ENCODE peak calls at places on chromosomes 6 and 20, in four cellular contexts. H is HTR-8/SVneo, U is NCI-H1092 treated with DMSO at 0.1 percent for 48 hours, L is heart right ventricle. F is an unnamed sample.
A peak's percentile ranks its signal among the peaks of the same experiment; 100 is the strongest.

GRCh38 chr6:129597023-129597713 is 112.8 kb downstream of the ARHGAP18 start:
- DNase-seq in U (no peak), H (no peak), L (no peak), F (no peak)

GRCh38 chr6:122825180-122825579 is 36.1 kb downstream of the SMPDL3A start:
- DNase-seq in U (no peak), L (no peak), H (no peak), F (no peak)

GRCh38 chr20:44610313-44610965 is 28.1 kb downstream of the PKIG start:
- DNase-seq in U (no peak), L (no peak), H (no peak), F (peak; percentile 68)

GRCh38 chr6:71602385-71602949 is 283.9 kb upstream of the RIMS1 start:
- DNase-seq in L (no peak), H (peak; percentile 7), U (no peak), F (no peak)

GRCh38 chr20:38001981-38002380 is 31.3 kb downstream of the TTI1 start:
- DNase-seq in L (no peak), U (no peak), H (no peak), F (no peak)

GRCh38 chr20:1333462-1334369 is 4.8 kb upstream of the SDCBP2 start:
- DNase-seq in U (no peak), H (no peak), L (no peak), F (peak; percentile 81)

GRCh38 chr20:21701171-21701876 is 4.1 kb upstream of the PAX1 start:
- DNase-seq in L (no peak), U (no peak), H (no peak), F (no peak)

GRCh38 chr6:51983564-51983963 is 103.8 kb downstream of the PKHD1 start:
- DNase-seq in L (no peak), H (no peak), U (no peak), F (no peak)

GRCh38 chr6:16391451-16391912 is 153.1 kb downstream of the GMPR start:
- DNase-seq in L (no peak), H (no peak), U (no peak), F (no peak)

GRCh38 chr6:163667372-163668060 is 253.0 kb downstream of the QKI start:
- DNase-seq in U (no peak), H (peak; percentile 19), L (no peak), F (no peak)

GRCh38 chr6:145798530-145798929 is 16.1 kb downstream of the FBXO30 start:
- DNase-seq in U (no peak), L (no peak), H (no peak), F (no peak)

GRCh38 chr20:59985864-59986263 is 27.6 kb downstream of the CDH26 start:
- DNase-seq in U (peak; percentile 34), L (peak; percentile 26), H (no peak), F (no peak)

GRCh38 chr6:45679163-45679562 is 301.4 kb upstream of the SUPT3H start:
- DNase-seq in L (no peak), H (no peak), U (no peak), F (no peak)

GRCh38 chr6:24824142-24824755 is 25.5 kb upstream of the ARMH2 start:
- DNase-seq in U (no peak), H (no peak), L (no peak), F (no peak)

GRCh38 chr6:67825201-67825895 is 809.7 kb upstream of the ADGRB3 start:
- DNase-seq in U (no peak), H (no peak), L (peak; percentile 5), F (no peak)

GRCh38 chr6:34115396-34116314 is 30.2 kb downstream of the GRM4 start:
- DNase-seq in H (peak; percentile 63), U (no peak), L (no peak), F (no peak)

GRCh38 chr6:3471711-3472110 is 14.9 kb upstream of the SLC22A23 start:
- DNase-seq in U (peak; percentile 35), H (no peak), L (no peak), F (no peak)

GRCh38 chr6:41039060-41039998 is at the start of gene UNC5CL:
- DNase-seq in U (no peak), L (no peak), H (peak; percentile 52), F (peak; percentile 67)

GRCh38 chr6:90080876-90081464 is 186.7 kb downstream of the GJA10 start:
- DNase-seq in U (no peak), L (no peak), H (no peak), F (no peak)

GRCh38 chr6:21596379-21597242 is 3.1 kb downstream of the SOX4 start:
- DNase-seq in H (no peak), L (peak; percentile 57), U (peak; percentile 78), F (peak; percentile 88)

GRCh38 chr20:38489181-38489580 is 16.5 kb downstream of the RALGAPB start:
- DNase-seq in H (no peak), U (no peak), L (no peak), F (no peak)

GRCh38 chr20:59159822-59160740 is 3.5 kb upstream of the ZNF831 start:
- DNase-seq in L (no peak), H (no peak), U (no peak), F (peak; percentile 85)

GRCh38 chr6:44117397-44118128 is 9.7 kb downstream of the MRPL14 start:
- DNase-seq in H (no peak), L (no peak), U (no peak), F (no peak)

GRCh38 chr20:1816384-1817381 is 78.5 kb upstream of the SIRPA start:
- DNase-seq in H (no peak), L (no peak), U (no peak), F (no peak)

GRCh38 chr6:34865107-34865506 is 22.7 kb downstream of the TAF11 start:
- DNase-seq in L (no peak), U (no peak), H (no peak), F (no peak)

GRCh38 chr20:4465855-4466545 is 255.7 kb upstream of the PRND start:
- DNase-seq in U (no peak), H (no peak), L (no peak), F (no peak)

GRCh38 chr6:105879902-105880547 is 206.1 kb upstream of the PRDM1 start:
- DNase-seq in U (no peak), H (no peak), L (no peak), F (peak; percentile 43)

F was measured in lower leg skin.